ENCODE peak calls at places on chromosomes 16 and 17, in four cellular contexts. D is kidney; G is heart right ventricle; T is stimulated activated CD4-positive, alpha-beta T cell treated with anti-CD3 and anti-CD28 coated beads, Interleukin-1b, Interleukin-23, amount 100 ng/mL, for 1 hour. P is an unnamed sample.

GRCh38 chr16:85563515-85564276 is 49.4 kb upstream of the GSE1 start:
- DNase-seq in D (peak), G (peak), T (no peak), P (peak)

GRCh38 chr16:78469787-78470186 is 370.3 kb downstream of the WWOX start:
- DNase-seq in D (no peak), G (no peak), T (no peak), P (no peak)

GRCh38 chr17:80513892-80514291 is 30.7 kb upstream of the RPTOR start:
- DNase-seq in D (no peak), G (no peak), T (no peak), P (no peak)

GRCh38 chr17:63772801-63773271 is 561 bp downstream of the CCDC47 start:
- DNase-seq in D (no peak), G (no peak), T (no peak), P (no peak)

GRCh38 chr16:67283039-67283825 is 3.9 kb downstream of the PLEKHG4 start:
- DNase-seq in D (no peak), G (no peak), T (no peak), P (no peak)

GRCh38 chr16:525520-526180 is 1.9 kb upstream of the CAPN15 start:
- DNase-seq in D (peak), G (no peak), T (peak), P (no peak)

GRCh38 chr17:43430936-43431649 is 32.3 kb downstream of the ARL4D start:
- DNase-seq in D (peak), G (no peak), T (no peak), P (no peak)

GRCh38 chr17:35088911-35089845 is 25.7 kb upstream of the RFFL start:
- DNase-seq in D (peak), G (peak), T (peak), P (peak)

GRCh38 chr17:48915459-48916282 is 7.5 kb downstream of the UBE2Z start:
- DNase-seq in D (no peak), G (no peak), T (peak), P (no peak)

GRCh38 chr17:3964203-3965122 is at the start of gene ATP2A3:
- DNase-seq in D (peak), G (peak), T (peak), P (no peak)

GRCh38 chr17:59786536-59787319 is 79.3 kb downstream of the VMP1 start:
- DNase-seq in D (no peak), G (no peak), T (peak), P (peak)

GRCh38 chr17:82648761-82649474 is 674 bp upstream of the WDR45B start:
- DNase-seq in D (peak), G (peak), T (no peak), P (peak)

GRCh38 chr16:66660422-66661209 is 35.9 kb downstream of the CMTM4 start:
- DNase-seq in D (peak), G (peak), T (no peak), P (peak)

GRCh38 chr16:55832788-55833583 is at the start of gene CES1:
- DNase-seq in D (peak), G (peak), T (no peak), P (peak)

GRCh38 chr16:57000271-57001025 is 11.1 kb downstream of the NLRC5 start:
- DNase-seq in D (peak), G (peak), T (no peak), P (peak)

GRCh38 chr17:65181237-65182061 is 44.3 kb downstream of the RGS9 start:
- DNase-seq in D (no peak), G (no peak), T (no peak), P (no peak)

GRCh38 chr16:52537463-52537862 is 9.5 kb downstream of the TOX3 start:
- DNase-seq in D (no peak), G (no peak), T (no peak), P (no peak)

P was measured in right atrium auricular region.